ENCODE peak calls at places on chromosomes 4 and X, in four cellular contexts. One of them, this sample, is unnamed.
A peak's percentile ranks its signal among the peaks of the same experiment; 100 is the strongest.

GRCh38 chr4:189215574-189215973 is 725.1 kb upstream of the FRG1 start:
- DNase-seq in stomach: no peak
- DNase-seq in K562: no peak
- DNase-seq in breast epithelium: no peak
- DNase-seq in this sample: no peak

GRCh38 chrX:150513564-150513963 is 54.9 kb upstream of the MTM1 start:
- DNase-seq in breast epithelium: no peak
- DNase-seq in stomach: no peak
- DNase-seq in K562: no peak
- DNase-seq in this sample: no peak

GRCh38 chrX:48468247-48468671 is 1.8 kb downstream of the SLC38A5 start:
- DNase-seq in stomach: peak; percentile 43
- DNase-seq in K562: peak; percentile 73
- DNase-seq in breast epithelium: no peak
- DNase-seq in this sample: peak; percentile 48

GRCh38 chr4:104015680-104016079 is 295.9 kb upstream of the TACR3 start:
- DNase-seq in K562: no peak
- DNase-seq in breast epithelium: no peak
- DNase-seq in stomach: no peak
- DNase-seq in this sample: no peak

GRCh38 chr4:48490012-48490679 is at the start of gene ZAR1:
- DNase-seq in breast epithelium: no peak
- DNase-seq in stomach: no peak
- DNase-seq in K562: no peak
- DNase-seq in this sample: peak; percentile 23

GRCh38 chr4:138609943-138610350 is 367.8 kb upstream of the SLC7A11 start:
- DNase-seq in K562: no peak
- DNase-seq in breast epithelium: no peak
- DNase-seq in stomach: no peak
- DNase-seq in this sample: no peak

GRCh38 chrX:100748133-100748532 is 16.2 kb upstream of the SYTL4 start:
- DNase-seq in breast epithelium: no peak
- DNase-seq in stomach: no peak
- DNase-seq in K562: peak; percentile 9
- DNase-seq in this sample: no peak

GRCh38 chr4:94409947-94410346 is 41.8 kb upstream of the PDLIM5 start:
- DNase-seq in stomach: no peak
- DNase-seq in breast epithelium: no peak
- DNase-seq in K562: no peak
- DNase-seq in this sample: no peak

GRCh38 chrX:128019218-128019617 is 33.0 kb downstream of the ACTRT1 start:
- DNase-seq in K562: no peak
- DNase-seq in stomach: no peak
- DNase-seq in breast epithelium: no peak
- DNase-seq in this sample: no peak

GRCh38 chrX:128021566-128021965 is 30.6 kb downstream of the ACTRT1 start:
- DNase-seq in breast epithelium: no peak
- DNase-seq in stomach: no peak
- DNase-seq in K562: no peak
- DNase-seq in this sample: no peak

DNA sequence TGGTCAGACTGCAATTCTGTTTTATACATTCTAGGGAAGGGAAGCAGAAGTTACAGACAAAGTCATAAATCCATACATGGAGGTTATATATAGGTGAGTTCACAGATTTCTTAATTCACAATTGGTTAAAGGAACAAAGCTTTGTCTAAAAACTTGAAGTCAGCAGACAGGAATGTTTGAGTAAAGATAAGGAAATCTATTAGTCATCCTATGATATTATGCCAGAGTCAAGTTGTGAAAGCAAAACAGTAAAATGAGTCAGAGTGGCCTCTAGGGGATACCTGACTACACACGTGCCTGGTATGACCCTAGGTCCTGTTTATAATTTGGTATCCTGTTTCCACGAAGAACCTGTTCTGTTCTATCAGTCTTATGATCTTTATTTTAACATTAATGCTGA is 31.5 kb downstream of the ACTRT1 start:
- DNase-seq in breast epithelium: no peak
- DNase-seq in stomach: no peak
- DNase-seq in K562: no peak
- DNase-seq in this sample: no peak
- TF ChIP-seq POLR2A in breast epithelium: no peak
- TF ChIP-seq POLR2A in stomach: no peak
- TF ChIP-seq POLR2A in K562: no peak
- TF ChIP-seq POLR2A in this sample: no peak

DNA sequence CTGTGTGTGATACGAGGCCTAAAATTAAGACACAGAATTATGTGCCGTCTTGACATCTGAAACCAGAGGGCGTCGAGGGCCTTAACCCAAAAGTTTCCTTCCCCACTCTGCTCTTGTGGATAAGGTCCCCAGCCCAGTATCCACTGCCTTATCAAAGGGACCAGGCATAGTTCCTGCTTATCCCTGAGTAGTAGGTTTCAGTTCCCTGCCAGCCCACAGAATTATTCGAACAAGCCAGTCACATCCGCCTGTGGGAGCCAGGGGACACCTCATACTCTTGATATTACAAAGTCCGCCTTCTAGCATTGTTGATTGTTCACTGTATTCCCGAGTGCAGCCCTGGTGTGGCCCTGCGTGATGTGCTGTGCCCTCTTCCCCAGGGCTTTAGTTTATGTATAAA is 5.4 kb upstream of the MMRN1 start:
- DNase-seq in K562: peak; percentile 37
- DNase-seq in stomach: no peak
- DNase-seq in breast epithelium: no peak
- DNase-seq in this sample: no peak
- TF ChIP-seq POLR2AphosphoS5 in K562: peak; percentile 87
- TF ChIP-seq POLR2AphosphoS5 in stomach: no peak
- TF ChIP-seq POLR2AphosphoS5 in breast epithelium: no peak
- TF ChIP-seq POLR2AphosphoS5 in this sample: no peak

GRCh38 chrX:71068052-71068918 is at the start of gene SNX12:
- DNase-seq in breast epithelium: peak; percentile 91
- DNase-seq in K562: peak; percentile 77
- DNase-seq in stomach: peak; percentile 90
- DNase-seq in this sample: peak; percentile 64
- TF ChIP-seq POLR2A in breast epithelium: no peak
- TF ChIP-seq POLR2A in K562: peak; percentile 67
- TF ChIP-seq POLR2A in stomach: no peak
- TF ChIP-seq POLR2A in this sample: peak; percentile 74

GRCh38 chrX:120791013-120791643 is 84.5 kb downstream of the CT47B1 start:
- DNase-seq in K562: no peak
- DNase-seq in breast epithelium: peak; percentile 18
- DNase-seq in stomach: peak; percentile 43
- DNase-seq in this sample: no peak

GRCh38 chrX:120794525-120794975 is 81.1 kb downstream of the CT47B1 start:
- DNase-seq in K562: no peak
- DNase-seq in stomach: no peak
- DNase-seq in breast epithelium: no peak
- DNase-seq in this sample: no peak

GRCh38 chrX:120790552-120790951 is 85.1 kb downstream of the CT47B1 start:
- DNase-seq in K562: no peak
- DNase-seq in breast epithelium: no peak
- DNase-seq in stomach: no peak
- DNase-seq in this sample: no peak

GRCh38 chrX:120793098-120793497 is 82.6 kb downstream of the CT47B1 start:
- DNase-seq in stomach: no peak
- DNase-seq in breast epithelium: no peak
- DNase-seq in K562: no peak
- DNase-seq in this sample: no peak

GRCh38 chrX:120790118-120790517 is 85.5 kb downstream of the CT47B1 start:
- DNase-seq in stomach: peak; percentile 36
- DNase-seq in K562: peak; percentile 36
- DNase-seq in breast epithelium: no peak
- DNase-seq in this sample: peak; percentile 25
- TF ChIP-seq POLR2AphosphoS5 in stomach: no peak
- TF ChIP-seq POLR2AphosphoS5 in K562: no peak
- TF ChIP-seq POLR2AphosphoS5 in breast epithelium: no peak
- TF ChIP-seq POLR2AphosphoS5 in this sample: no peak

DNA sequence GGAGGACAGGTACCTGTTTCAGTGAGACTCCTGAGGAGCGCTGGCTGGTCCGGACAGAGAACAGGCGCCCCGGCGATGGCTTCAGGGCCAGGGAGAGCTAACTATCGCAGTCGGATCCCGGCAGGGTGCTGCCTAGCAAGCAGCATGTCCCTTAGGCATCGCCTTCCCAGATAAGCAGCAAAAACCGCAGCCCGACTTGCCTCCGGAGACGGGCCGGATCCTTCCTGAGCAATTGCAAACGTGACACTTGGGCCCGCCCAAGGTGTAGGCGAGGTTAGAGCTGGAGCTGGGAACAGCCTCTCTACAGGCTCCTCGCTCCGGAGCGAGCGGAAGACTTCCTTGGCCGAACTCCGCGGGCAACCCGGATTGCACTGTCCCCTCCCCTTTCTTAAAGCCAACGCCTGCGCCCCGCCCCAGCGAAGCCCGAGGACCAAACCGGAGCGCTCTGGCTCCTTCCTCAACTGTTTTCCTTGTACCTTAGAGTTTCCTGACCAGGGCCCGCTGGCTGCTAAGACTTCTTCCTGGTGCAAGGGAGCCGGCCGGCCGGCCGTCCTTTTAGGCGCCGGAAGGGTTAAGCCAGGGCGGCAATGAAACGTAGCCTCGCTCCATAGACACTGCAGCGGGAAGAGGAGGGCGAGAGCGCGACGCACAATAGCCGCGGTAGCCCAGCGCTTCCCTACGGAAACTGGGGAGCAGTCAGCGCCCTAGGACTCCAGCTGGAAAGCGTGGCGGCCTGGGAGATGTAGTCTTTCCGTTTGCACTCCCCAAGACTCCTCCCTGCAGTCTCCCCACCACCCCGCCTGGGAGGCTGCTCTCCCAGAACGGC is at the start of gene OPHN1:
- DNase-seq in K562: peak; percentile 57
- DNase-seq in stomach: peak; percentile 82
- DNase-seq in breast epithelium: peak; percentile 57
- DNase-seq in this sample: no peak
- TF ChIP-seq POLR2A in K562: peak; percentile 36
- TF ChIP-seq POLR2A in stomach: no peak
- TF ChIP-seq POLR2A in breast epithelium: no peak
- TF ChIP-seq POLR2A in this sample: no peak

DNA sequence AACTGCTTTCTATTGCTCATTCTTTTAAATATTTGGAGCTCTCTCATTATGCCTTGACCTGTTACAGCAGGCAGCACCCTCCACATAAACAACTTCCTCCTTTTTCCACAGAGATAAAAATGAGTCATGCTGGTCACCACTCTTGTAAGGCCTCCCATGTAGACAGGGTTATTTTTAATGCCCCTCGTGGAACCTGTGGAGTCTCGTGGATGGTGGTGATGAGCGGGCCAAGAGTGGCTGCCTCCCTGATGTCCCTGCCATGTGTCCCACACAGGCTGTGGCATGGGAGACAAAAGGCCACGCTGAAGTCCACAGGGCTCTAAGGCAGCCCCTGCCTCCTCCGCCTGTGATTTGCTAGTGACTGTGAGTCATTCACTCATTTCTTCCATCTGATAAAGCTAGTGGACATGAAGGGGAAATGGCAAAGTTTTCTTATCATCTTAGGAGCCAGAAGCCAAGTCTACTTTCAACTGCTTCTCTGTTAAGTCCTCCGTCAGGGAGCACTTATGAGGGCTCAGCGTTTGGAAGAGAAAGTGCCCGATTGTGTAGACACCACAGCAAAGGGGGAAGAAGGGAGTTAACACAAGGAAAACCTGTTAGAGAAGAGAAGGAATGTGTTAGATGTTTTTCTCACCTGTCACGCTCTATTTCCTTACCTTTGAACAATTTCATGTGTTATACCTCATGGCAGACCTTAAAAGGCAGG is 121.6 kb upstream of the FAT1 start:
- DNase-seq in breast epithelium: no peak
- DNase-seq in K562: peak; percentile 69
- DNase-seq in stomach: no peak
- DNase-seq in this sample: no peak
- TF ChIP-seq POLR2AphosphoS5 in breast epithelium: peak; percentile 31
- TF ChIP-seq POLR2AphosphoS5 in K562: peak; percentile 29
- TF ChIP-seq POLR2AphosphoS5 in stomach: no peak
- TF ChIP-seq POLR2AphosphoS5 in this sample: no peak

This sample was measured in GM12892.